ENCODE peak calls at places on chromosomes 6 and 20, in seven cellular contexts. K is CD8-positive, alpha-beta T cell; A is dorsolateral prefrontal cortex; H is A673; U is NB4; Z is adrenal gland; R is cardiac fibroblast. P is an unnamed sample.

GRCh38 chr6:145012039-145012662 is 723.2 kb downstream of the EPM2A start:
- DNase-seq in K (no peak), A (no peak), H (no peak), U (no peak), Z (no peak), R (no peak), P (no peak)

GRCh38 chr20:59598625-59599310 is 5.6 kb upstream of the PHACTR3 start:
- DNase-seq in K (no peak), A (no peak), H (peak), U (peak), Z (peak), R (peak), P (no peak)

GRCh38 chr6:44674226-44675155 is 287.0 kb downstream of the CDC5L start:
- DNase-seq in K (no peak), A (no peak), H (no peak), U (no peak), Z (no peak), R (no peak), P (no peak)

GRCh38 chr20:49578436-49578835 is 10.5 kb upstream of the PTGIS start:
- DNase-seq in K (no peak), A (no peak), H (no peak), U (no peak), Z (no peak), R (no peak), P (no peak)

GRCh38 chr6:3432416-3432815 is 24.4 kb downstream of the SLC22A23 start:
- DNase-seq in K (no peak), A (no peak), H (no peak), U (no peak), Z (no peak), R (no peak), P (no peak)

GRCh38 chr6:169880516-169880915 is 129.1 kb downstream of the ERMARD start:
- DNase-seq in K (no peak), A (no peak), H (no peak), U (no peak), Z (no peak), R (no peak), P (no peak)

GRCh38 chr20:34876161-34877001 is at the start of gene ACSS2:
- DNase-seq in K (peak), A (peak), H (peak), U (peak), Z (peak), R (peak), P (peak)

GRCh38 chr6:32195902-32196681 is 3.6 kb upstream of the GPSM3 start:
- DNase-seq in K (peak), A (peak), H (peak), U (peak), Z (peak), R (peak), P (peak)

GRCh38 chr20:40692240-40693011 is 3.4 kb upstream of the MAFB start:
- DNase-seq in K (no peak), A (no peak), H (no peak), U (no peak), Z (no peak), R (no peak), P (no peak)

GRCh38 chr6:111478749-111479148 is 4.3 kb downstream of the REV3L start:
- DNase-seq in K (no peak), A (no peak), H (peak), U (peak), Z (no peak), R (peak), P (no peak)

GRCh38 chr6:119052292-119052889 is 26.1 kb downstream of the FAM184A start:
- DNase-seq in K (no peak), A (no peak), H (no peak), U (no peak), Z (no peak), R (no peak), P (no peak)

GRCh38 chr6:156883497-156884252 is 106.5 kb downstream of the ARID1B start:
- DNase-seq in K (peak), A (no peak), H (no peak), U (no peak), Z (no peak), R (no peak), P (peak)

GRCh38 chr6:70955441-70956190 is 1.2 kb downstream of the B3GAT2 start:
- DNase-seq in K (peak), A (peak), H (peak), U (peak), Z (peak), R (peak), P (peak)

GRCh38 chr6:33073431-33073871 is at the start of gene HLA-DPA1:
- DNase-seq in K (no peak), A (no peak), H (no peak), U (peak), Z (peak), R (peak), P (no peak)

DNA sequence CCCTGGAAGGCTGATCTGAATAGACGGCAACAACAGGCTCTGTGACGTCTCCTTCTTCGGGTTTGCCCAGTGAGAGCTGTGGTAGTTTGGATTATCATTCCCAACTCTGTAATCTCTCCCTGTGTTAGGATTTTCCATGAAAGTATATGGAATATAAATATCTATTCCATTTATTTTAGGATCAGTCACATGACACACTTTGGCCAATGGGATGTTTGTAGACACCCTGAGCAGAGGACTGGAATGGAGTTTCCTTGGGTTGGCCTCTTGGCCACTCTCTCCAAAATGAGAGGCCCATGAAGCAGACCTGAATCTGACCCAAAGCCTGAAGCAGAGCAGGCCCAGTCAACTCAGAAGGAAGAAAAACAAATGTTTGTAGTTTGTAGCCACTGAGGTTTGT is 37.2 kb upstream of the UBR2 start:
- DNase-seq in K (no peak), A (no peak), H (no peak), U (no peak), Z (no peak), R (no peak), P (no peak)
- TF ChIP-seq CTCF in K (no peak), A (no peak), H (no peak), U (no peak), Z (no peak), R (no peak), P (no peak)

GRCh38 chr6:134908906-134909516 is 40.9 kb downstream of the ALDH8A1 start:
- DNase-seq in K (no peak), A (peak), H (peak), U (peak), Z (peak), R (peak), P (peak)
- H3K4me3 ChIP-seq in K (no peak), A (no peak), H (no peak), U (no peak), Z (no peak), R (no peak), P (no peak)

GRCh38 chr20:31654534-31654933 is 16.8 kb downstream of the COX4I2 start:
- DNase-seq in K (no peak), A (no peak), H (no peak), U (no peak), Z (no peak), R (no peak), P (no peak)
- TF ChIP-seq CTCF in K (no peak), A (no peak), H (no peak), U (no peak), Z (no peak), R (no peak), P (no peak)

GRCh38 chr6:98834060-98835031 is at the start of gene POU3F2:
- DNase-seq in K (peak), A (peak), H (peak), U (peak), Z (peak), R (peak), P (peak)

GRCh38 chr6:98836962-98837944 is 2.9 kb downstream of the POU3F2 start:
- DNase-seq in K (no peak), A (no peak), H (no peak), U (no peak), Z (no peak), R (no peak), P (no peak)

GRCh38 chr6:98833101-98834059 is 994 bp upstream of the POU3F2 start:
- DNase-seq in K (no peak), A (peak), H (peak), U (peak), Z (peak), R (peak), P (no peak)

GRCh38 chr6:98836025-98836961 is 1.9 kb downstream of the POU3F2 start:
- DNase-seq in K (no peak), A (peak), H (peak), U (no peak), Z (no peak), R (no peak), P (no peak)

DNA sequence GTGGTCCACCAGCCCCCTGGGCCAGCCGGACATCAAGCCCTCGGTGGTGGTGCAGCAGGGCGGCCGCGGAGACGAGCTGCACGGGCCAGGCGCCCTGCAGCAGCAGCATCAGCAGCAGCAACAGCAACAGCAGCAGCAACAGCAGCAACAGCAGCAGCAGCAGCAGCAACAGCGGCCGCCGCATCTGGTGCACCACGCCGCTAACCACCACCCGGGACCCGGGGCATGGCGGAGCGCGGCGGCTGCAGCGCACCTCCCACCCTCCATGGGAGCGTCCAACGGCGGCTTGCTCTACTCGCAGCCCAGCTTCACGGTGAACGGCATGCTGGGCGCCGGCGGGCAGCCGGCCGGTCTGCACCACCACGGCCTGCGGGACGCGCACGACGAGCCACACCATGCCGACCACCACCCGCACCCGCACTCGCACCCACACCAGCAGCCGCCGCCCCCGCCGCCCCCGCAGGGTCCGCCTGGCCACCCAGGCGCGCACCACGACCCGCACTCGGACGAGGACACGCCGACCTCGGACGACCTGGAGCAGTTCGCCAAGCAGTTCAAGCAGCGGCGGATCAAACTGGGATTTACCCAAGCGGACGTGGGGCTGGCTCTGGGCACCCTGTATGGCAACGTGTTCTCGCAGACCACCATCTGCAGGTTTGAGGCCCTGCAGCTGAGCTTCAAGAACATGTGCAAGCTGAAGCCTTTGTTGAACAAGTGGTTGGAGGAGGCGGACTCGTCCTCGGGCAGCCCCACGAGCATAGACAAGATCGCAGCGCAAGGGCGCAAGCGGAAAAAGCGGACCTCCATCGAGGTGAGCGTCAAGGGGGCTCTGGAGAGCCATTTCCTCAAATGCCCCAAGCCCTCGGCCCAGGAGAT is 1.0 kb downstream of the POU3F2 start:
- DNase-seq in K (no peak), A (no peak), H (peak), U (no peak), Z (no peak), R (no peak), P (no peak)
- H3K4me3 ChIP-seq in K (no peak), A (peak), H (peak), U (no peak), Z (no peak), R (no peak), P (peak)

DNA sequence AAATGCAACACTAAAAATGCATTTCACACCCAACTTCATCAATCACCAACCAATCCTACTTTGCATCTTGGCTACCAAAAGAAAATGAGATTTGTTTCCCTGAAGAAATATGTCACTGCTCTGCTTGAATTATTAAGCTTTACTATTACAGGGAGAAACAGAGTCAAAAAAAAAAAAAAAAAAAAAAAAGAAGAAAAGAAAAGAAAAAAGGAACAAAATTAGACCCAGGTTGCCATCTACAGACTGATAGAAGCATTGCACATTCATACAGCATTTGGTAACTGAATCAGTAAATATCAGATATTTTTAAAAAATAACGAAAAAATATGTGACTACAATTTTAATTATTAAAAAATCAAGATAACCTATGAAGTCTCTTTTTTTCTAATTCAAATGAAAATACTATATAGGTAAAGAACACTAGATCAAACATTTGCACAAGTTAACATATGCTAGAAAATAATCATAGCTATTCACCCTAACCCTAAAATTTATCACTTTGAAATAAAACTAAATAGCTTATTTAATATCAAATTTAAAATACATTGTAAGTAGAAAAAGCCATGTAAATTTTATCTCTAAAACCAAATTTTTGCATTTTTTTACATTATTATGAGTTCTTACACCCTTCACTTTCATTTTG is 83.3 kb downstream of the DCDC2 start:
- DNase-seq in K (no peak), A (no peak), H (peak), U (peak), Z (no peak), R (peak), P (no peak)
- TF ChIP-seq CTCF in K (peak), A (peak), H (peak), U (peak), Z (peak), R (peak), P (no peak)

DNA sequence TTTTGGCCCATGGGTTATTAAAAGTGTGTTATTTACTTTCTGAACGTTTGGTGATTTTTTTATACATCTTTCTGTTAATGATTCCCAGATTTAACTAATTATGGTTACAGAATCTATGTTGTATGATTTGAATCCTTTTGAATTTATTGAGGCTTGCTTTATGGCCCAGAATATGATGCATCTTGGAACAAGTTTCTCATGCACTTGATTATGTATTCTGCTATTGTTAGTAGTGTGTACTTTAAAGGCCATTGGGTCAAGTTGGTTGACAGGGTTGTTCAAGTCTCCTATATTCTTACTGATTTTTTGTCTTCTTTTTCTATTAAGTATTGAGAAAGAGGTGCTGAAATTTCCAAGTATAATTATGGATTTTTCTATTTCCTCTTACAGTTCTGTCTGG is 105.0 kb upstream of the FOXO3 start:
- DNase-seq in K (no peak), A (no peak), H (no peak), U (no peak), Z (no peak), R (no peak), P (no peak)
- H3K4me3 ChIP-seq in K (no peak), A (no peak), H (no peak), U (no peak), Z (no peak), R (no peak), P (no peak)

DNA sequence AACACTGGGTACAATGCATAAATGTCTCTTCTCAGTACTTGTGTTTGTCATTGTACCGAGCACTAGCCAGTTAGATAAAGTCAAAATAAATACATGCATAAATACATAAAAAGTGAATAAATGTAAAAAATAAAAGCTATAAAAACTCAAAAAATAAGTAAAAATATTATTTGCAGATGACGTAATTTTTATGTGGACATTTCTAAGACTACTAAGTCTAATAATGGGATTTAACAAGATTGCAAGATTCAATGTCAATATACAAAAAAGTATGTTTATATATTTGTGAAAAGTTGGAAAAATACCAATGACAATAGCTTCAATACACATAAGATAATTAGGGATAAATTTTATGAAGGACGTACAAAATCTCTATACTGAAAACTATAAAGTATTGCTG is 639.6 kb downstream of the CBLN4 start:
- DNase-seq in K (no peak), A (no peak), H (no peak), U (no peak), Z (no peak), R (no peak), P (no peak)
- TF ChIP-seq CTCF in K (no peak), A (no peak), H (no peak), U (no peak), Z (no peak), R (no peak), P (no peak)